ENCODE peak calls at places on chromosomes 4 and X, in five cellular contexts. N is breast epithelium; D is neuronal stem cell; V is effector memory CD4-positive, alpha-beta T cell; K is naive thymus-derived CD4-positive, alpha-beta T cell. W is an unnamed sample. For H3K27me3, the result is how much of the 10 kb centered on the place peaks cover.

GRCh38 chrX:131837325-131837724 is 185.8 kb upstream of the STK26 start:
- DNase-seq in N (no peak), D (no peak), V (no peak), K (no peak), W (no peak)

GRCh38 chr4:123096038-123096437 is 173.6 kb upstream of the NUDT6 start:
- DNase-seq in N (no peak), D (peak), V (no peak), K (no peak), W (no peak)

GRCh38 chrX:1207496-1208025 is 4.9 kb downstream of the CRLF2 start:
- DNase-seq in N (peak), D (no peak), V (no peak), K (no peak), W (no peak)

GRCh38 chr4:6538586-6538985 is 36.4 kb upstream of the MAN2B2 start:
- DNase-seq in N (no peak), D (no peak), V (no peak), K (no peak), W (no peak)

GRCh38 chr4:102754044-102754443 is 6.7 kb downstream of the MANBA start:
- DNase-seq in N (no peak), D (no peak), V (no peak), K (no peak), W (no peak)

GRCh38 chr4:183468210-183469095 is 24.0 kb downstream of the CDKN2AIP start:
- DNase-seq in N (no peak), D (no peak), V (no peak), K (no peak), W (no peak)

GRCh38 chr4:57102050-57102564 is 8.1 kb downstream of the IGFBP7 start:
- DNase-seq in N (no peak), D (no peak), V (no peak), K (no peak), W (no peak)

GRCh38 chr4:180832086-180832485 is 1411.1 kb upstream of the TENM3 start:
- DNase-seq in N (no peak), D (no peak), V (no peak), K (no peak), W (no peak)

GRCh38 chr4:36243355-36244256 is 708 bp downstream of the ARAP2 start:
- DNase-seq in N (peak), D (peak), V (no peak), K (peak), W (peak)

GRCh38 chr4:147984065-147984777 is 252.3 kb downstream of the ARHGAP10 start:
- DNase-seq in N (no peak), D (peak), V (no peak), K (peak), W (no peak)

GRCh38 chrX:106481341-106481740 is 130.4 kb upstream of the RADX start:
- DNase-seq in N (no peak), D (peak), V (no peak), K (peak), W (peak)

GRCh38 chr4:166733686-166734085 is 500.6 kb downstream of the SPOCK3 start:
- DNase-seq in N (no peak), D (no peak), V (no peak), K (no peak), W (no peak)

GRCh38 chr4:39898015-39898414 is 79.7 kb downstream of the PDS5A start:
- DNase-seq in N (no peak), D (no peak), V (no peak), K (no peak), W (no peak)

GRCh38 chr4:184807797-184808718 is 17.7 kb downstream of the ACSL1 start:
- DNase-seq in N (no peak), D (peak), V (no peak), K (no peak), W (no peak)

GRCh38 chrX:154399527-154400368 is 1.6 kb downstream of the RPL10 start:
- DNase-seq in N (no peak), D (no peak), V (peak), K (peak), W (no peak)

GRCh38 chr4:7170012-7170411 is 22.3 kb upstream of the SORCS2 start:
- DNase-seq in N (no peak), D (no peak), V (no peak), K (no peak), W (no peak)

GRCh38 chrX:136251042-136251991 is at the start of gene MAP7D3:
- DNase-seq in N (peak), D (peak), V (peak), K (peak), W (peak)

DNA sequence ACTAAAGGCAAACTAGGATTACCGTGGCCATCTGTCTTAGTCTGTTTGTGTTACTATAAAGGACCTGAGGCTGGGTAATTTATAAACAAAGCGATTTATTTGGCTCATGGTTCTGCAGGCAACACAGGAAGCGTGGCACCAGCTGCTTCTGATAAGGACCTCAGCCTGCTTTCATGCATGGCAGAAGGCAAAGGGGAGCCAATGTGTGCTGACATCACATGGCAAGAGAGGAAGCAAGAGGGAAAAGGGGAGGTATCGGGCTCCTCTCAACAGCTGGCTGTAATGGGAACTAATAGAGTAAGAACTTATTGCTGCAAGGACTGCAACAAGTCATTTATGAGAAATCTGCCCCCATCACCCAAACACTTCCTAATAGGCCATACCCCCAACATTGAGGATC is 376.6 kb downstream of the GPM6A start:
- DNase-seq in N (no peak), D (no peak), V (no peak), K (no peak), W (no peak)
- H3K27me3 ChIP-seq in N (under half), D (under half), V (under half), K (under half), W (under half)

DNA sequence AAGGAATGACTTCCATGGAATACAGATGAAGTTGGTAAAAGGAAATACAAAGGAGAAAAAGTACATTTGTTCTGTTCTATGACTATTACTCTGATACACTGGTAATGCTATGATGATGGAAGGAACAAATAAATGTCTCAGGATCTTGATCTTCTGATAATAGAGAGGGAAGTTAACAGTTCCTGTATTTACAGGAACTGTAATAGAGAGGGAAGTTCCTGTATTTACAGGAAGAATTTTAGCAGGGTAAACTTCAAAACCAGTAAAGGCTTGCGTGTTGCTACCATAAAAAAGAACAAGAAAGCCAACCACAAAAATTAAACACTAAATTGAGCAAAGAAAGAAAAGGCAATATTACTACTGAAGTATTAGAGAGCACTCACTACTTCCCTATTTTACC is 91.7 kb upstream of the HPGD start:
- DNase-seq in N (no peak), D (no peak), V (no peak), K (no peak), W (no peak)
- H3K27me3 ChIP-seq in N (under half), D (under half), V (under half), K (under half), W (under half)

GRCh38 chrX:133081990-133082389 is 14.9 kb downstream of the USP26 start:
- DNase-seq in N (no peak), D (no peak), V (no peak), K (peak), W (no peak)
- H3K27me3 ChIP-seq in N (under half), D (under half), V (under half), K (under half), W (under half)

GRCh38 chr4:188268081-188268908 is 129.1 kb downstream of the TRIML1 start:
- DNase-seq in N (no peak), D (no peak), V (no peak), K (no peak), W (no peak)
- H3K27me3 ChIP-seq in N (under half), D (under half), V (under half), K (under half), W (under half)